ENCODE peak calls at places on chromosome 6, in four cellular contexts. Y is endodermal cell, P is LNCaP clone FGC, L is cardiac fibroblast. S is an unnamed sample.

GRCh38 chr6:115612796-115613479 is 447.8 kb downstream of the FRK start:
- DNase-seq in Y (no peak), P (no peak), L (no peak), S (no peak)

GRCh38 chr6:143971453-143971852 is 36.6 kb downstream of the PLAGL1 start:
- DNase-seq in Y (no peak), P (no peak), L (no peak), S (no peak)

GRCh38 chr6:14286144-14286543 is 168.6 kb downstream of the CD83 start:
- DNase-seq in Y (peak), P (no peak), L (peak), S (peak)

GRCh38 chr6:163415620-163416379 is 1.3 kb downstream of the QKI start:
- DNase-seq in Y (peak), P (no peak), L (peak), S (no peak)

GRCh38 chr6:111614833-111615582 is 9.3 kb upstream of the TRAF3IP2 start:
- DNase-seq in Y (peak), P (no peak), L (no peak), S (no peak)

GRCh38 chr6:144683216-144684070 is 398.3 kb downstream of the UTRN start:
- DNase-seq in Y (no peak), P (no peak), L (no peak), S (no peak)

GRCh38 chr6:112622036-112622435 is 274.9 kb downstream of the RFPL4B start:
- DNase-seq in Y (no peak), P (no peak), L (no peak), S (no peak)

GRCh38 chr6:113464959-113465358 is 392.2 kb upstream of the MARCKS start:
- DNase-seq in Y (no peak), P (no peak), L (peak), S (peak)

GRCh38 chr6:153947817-153948447 is 91.1 kb upstream of the OPRM1 start:
- DNase-seq in Y (peak), P (peak), L (peak), S (no peak)

GRCh38 chr6:162999575-163000285 is 272.0 kb downstream of the PACRG start:
- DNase-seq in Y (no peak), P (no peak), L (peak), S (peak)

GRCh38 chr6:14320342-14320741 is 202.8 kb downstream of the CD83 start:
- DNase-seq in Y (no peak), P (no peak), L (no peak), S (no peak)

GRCh38 chr6:79186564-79186963 is 47.9 kb downstream of the HMGN3 start:
- DNase-seq in Y (no peak), P (no peak), L (no peak), S (no peak)

GRCh38 chr6:98847767-98848538 is 13.6 kb downstream of the POU3F2 start:
- DNase-seq in Y (peak), P (no peak), L (no peak), S (no peak)

GRCh38 chr6:128648022-128648598 is 127.7 kb upstream of the PTPRK start:
- DNase-seq in Y (no peak), P (no peak), L (no peak), S (no peak)

GRCh38 chr6:169832247-169832948 is 81.0 kb downstream of the ERMARD start:
- DNase-seq in Y (peak), P (no peak), L (no peak), S (no peak)

GRCh38 chr6:133202610-133203343 is 38.4 kb upstream of the EYA4 start:
- DNase-seq in Y (no peak), P (no peak), L (peak), S (no peak)

GRCh38 chr6:157124855-157125254 is 198.5 kb downstream of the TMEM242 start:
- DNase-seq in Y (no peak), P (no peak), L (no peak), S (no peak)

GRCh38 chr6:147930743-147931142 is 411.9 kb upstream of the SASH1 start:
- DNase-seq in Y (no peak), P (no peak), L (no peak), S (no peak)

GRCh38 chr6:161694995-161695394 is 421.1 kb upstream of the AGPAT4 start:
- DNase-seq in Y (peak), P (no peak), L (peak), S (no peak)

GRCh38 chr6:1701668-1702353 is 92.1 kb downstream of the FOXC1 start:
- DNase-seq in Y (no peak), P (no peak), L (peak), S (peak)

GRCh38 chr6:6699741-6700367 is 111.3 kb downstream of the LY86 start:
- DNase-seq in Y (peak), P (no peak), L (peak), S (peak)

GRCh38 chr6:137311940-137312339 is 92.8 kb upstream of the IFNGR1 start:
- DNase-seq in Y (no peak), P (no peak), L (no peak), S (no peak)

GRCh38 chr6:46876126-46876525 is 45.6 kb downstream of the ADGRF5 start:
- DNase-seq in Y (peak), P (no peak), L (peak), S (peak)

GRCh38 chr6:1643111-1643510 is 33.4 kb downstream of the FOXC1 start:
- DNase-seq in Y (no peak), P (no peak), L (no peak), S (no peak)

GRCh38 chr6:158869010-158869603 is 49.9 kb upstream of the EZR start:
- DNase-seq in Y (no peak), P (no peak), L (no peak), S (peak)

GRCh38 chr6:81465859-81466258 is 286.6 kb downstream of the TENT5A start:
- DNase-seq in Y (peak), P (no peak), L (peak), S (no peak)

GRCh38 chr6:29014729-29015608 is 9.9 kb upstream of the ZNF311 start:
- DNase-seq in Y (no peak), P (no peak), L (no peak), S (no peak)

GRCh38 chr6:71220466-71220865 is 68.1 kb upstream of the OGFRL1 start:
- DNase-seq in Y (no peak), P (no peak), L (no peak), S (no peak)

GRCh38 chr6:129686941-129687627 is 22.9 kb downstream of the ARHGAP18 start:
- DNase-seq in Y (no peak), P (no peak), L (peak), S (no peak)

GRCh38 chr6:120211955-120212792 is 862.6 kb upstream of the MAN1A1 start:
- DNase-seq in Y (no peak), P (no peak), L (peak), S (no peak)

GRCh38 chr6:15362274-15363160 is 116.6 kb downstream of the JARID2 start:
- DNase-seq in Y (no peak), P (no peak), L (no peak), S (no peak)

GRCh38 chr6:53347250-53347920 is 1.4 kb downstream of the ELOVL5 start:
- DNase-seq in Y (no peak), P (peak), L (peak), S (no peak)

GRCh38 chr6:85923013-85923430 is 280.3 kb upstream of the SYNCRIP start:
- DNase-seq in Y (peak), P (no peak), L (peak), S (peak)

GRCh38 chr6:5782783-5783567 is 223.8 kb downstream of the NRN1 start:
- DNase-seq in Y (peak), P (no peak), L (no peak), S (no peak)

DNA sequence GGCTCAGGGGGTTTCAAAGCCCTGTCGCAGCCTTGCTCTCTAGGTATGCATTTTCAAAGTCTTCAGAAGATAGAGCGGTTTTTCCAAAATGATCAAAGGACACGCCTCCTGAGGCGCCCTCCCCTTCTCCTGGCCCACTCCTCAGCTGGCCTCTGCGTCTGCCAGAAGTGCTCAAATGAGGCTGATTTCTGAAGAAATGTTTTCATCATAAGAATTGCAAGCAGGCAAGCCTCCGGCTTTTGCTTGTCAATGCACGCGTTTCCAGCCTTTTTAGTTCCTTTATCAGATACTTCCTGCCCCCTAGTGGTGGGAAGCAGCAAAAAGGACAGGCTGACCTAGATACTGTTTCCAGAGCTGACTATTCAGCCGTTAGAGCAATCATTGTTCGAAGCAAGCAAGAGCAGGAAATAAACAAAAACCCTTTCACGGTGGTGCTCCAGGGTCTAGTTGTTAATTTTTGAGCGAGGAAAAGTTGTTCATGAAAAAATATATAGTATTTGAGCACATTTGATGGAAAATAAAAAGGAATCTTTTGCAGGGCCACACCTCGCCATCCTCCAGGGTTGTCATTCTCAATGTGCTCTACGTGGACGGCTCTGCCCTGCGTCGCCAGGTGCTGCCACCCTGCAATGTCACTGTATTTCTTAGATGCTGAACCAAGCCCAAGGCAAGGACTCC is 93.4 kb upstream of the ASF1A start:
- DNase-seq in Y (peak), P (peak), L (peak), S (peak)
- TF ChIP-seq CTCF in Y (peak), P (peak), L (peak), S (peak)

DNA sequence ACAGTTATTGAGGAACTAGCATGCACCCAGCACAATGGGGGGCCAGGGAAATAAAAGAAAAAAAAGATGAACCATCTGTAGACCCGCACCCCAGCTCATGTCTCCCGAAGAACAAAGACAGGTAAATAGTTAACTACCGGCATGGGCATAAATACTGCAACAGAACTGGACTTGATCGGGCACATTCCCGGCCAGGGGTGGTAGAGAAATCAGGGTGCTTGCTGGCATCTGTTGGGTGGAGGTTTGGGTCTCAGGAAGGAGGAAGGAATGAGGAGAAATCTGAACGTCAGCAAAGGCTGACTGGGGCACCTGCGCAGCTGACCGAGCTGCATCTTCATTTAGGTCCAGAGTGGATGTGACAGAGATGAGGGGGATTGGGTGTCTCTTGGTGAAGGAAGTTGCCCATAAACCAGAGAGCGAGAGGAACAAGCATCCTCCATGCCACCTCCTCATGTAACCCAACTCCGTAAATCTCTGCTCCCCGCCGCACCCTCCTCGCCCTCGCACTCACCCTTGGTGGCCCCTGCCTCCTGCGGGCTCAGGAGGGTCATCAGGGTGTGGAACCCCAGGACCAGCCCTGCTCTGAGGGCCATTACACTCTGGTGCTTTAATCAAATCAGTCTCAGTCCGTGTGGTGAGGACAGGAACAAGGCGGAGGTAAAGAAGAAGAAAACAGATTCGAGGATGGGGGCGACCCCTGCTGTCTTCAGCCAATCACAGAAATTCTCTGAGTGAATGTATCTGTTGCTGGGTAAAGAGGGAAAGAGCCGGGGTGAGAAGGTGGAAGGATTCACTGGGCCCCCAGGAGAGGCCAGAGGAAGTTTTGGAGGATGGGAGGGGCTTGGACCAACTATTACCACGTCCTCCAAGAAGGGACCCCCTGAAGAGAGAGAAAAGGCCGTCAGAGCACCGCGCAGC is at the start of gene HLA-DOA:
- DNase-seq in Y (peak), P (no peak), L (peak), S (no peak)
- H3K4me3 ChIP-seq in Y (peak), P (no peak), L (no peak), S (peak)

GRCh38 chr6:32965901-32966300 is 2.5 kb upstream of the BRD2 start:
- DNase-seq in Y (no peak), P (no peak), L (no peak), S (no peak)

GRCh38 chr6:32969685-32970412 is 1.5 kb downstream of the BRD2 start:
- DNase-seq in Y (peak), P (no peak), L (peak), S (no peak)

GRCh38 chr6:32968770-32969684 is 633 bp downstream of the BRD2 start:
- DNase-seq in Y (peak), P (no peak), L (peak), S (peak)

GRCh38 chr6:32968093-32968769 is at the start of gene BRD2:
- DNase-seq in Y (peak), P (peak), L (peak), S (peak)

DNA sequence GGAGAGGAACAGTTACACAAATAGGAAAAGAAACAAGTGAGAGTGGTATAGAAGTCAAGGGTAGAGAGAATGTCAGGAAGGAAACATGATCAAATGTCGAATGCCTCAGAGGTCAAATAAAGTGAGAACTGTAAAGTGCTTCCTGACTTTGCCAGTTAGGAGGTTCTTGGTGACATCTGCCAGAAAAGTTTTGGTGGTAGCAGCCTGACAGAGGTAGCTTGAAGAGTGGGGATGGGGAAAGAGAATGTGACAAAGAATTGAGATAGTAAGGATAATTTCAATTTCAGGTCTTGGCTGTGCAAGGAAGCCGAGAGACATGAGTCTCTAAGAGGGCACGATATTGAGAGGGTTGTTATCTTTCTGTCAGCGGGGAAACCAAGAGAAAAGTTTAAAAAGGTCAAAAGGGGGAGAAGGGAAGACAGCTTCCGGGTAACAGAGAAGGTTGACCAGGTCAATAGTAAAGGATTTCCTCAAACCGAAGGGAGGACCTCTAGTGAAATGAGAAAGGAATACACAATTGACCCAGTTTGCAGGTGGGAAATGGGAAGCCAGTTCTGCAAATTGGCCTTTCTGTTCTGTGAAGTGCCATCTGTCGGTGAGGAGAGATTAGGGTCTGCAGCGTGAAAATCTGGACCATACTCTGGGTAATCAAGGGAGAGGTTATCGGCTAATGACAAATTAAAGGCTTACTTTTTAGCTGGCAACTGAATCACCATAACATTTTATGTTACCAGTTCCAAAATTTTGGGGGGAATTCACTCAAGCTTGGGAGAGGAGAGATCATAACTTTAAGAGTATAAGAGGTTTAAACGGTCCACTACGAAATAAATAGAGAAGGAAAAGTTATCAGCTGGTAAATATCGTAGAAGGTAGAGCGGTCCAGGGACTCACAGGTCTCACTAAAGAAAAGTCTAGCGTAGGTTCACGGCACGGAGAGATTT is 973 bp upstream of the BRD2 start:
- DNase-seq in Y (peak), P (no peak), L (peak), S (no peak)
- TF ChIP-seq CTCF in Y (peak), P (peak), L (peak), S (peak)

GRCh38 chr6:135022050-135022697 is 32.4 kb downstream of the HBS1L start:
- DNase-seq in Y (no peak), P (no peak), L (no peak), S (no peak)
- H3K4me3 ChIP-seq in Y (no peak), P (no peak), L (no peak), S (no peak)

GRCh38 chr6:126909493-126909892 is 209.0 kb upstream of the RSPO3 start:
- DNase-seq in Y (no peak), P (no peak), L (no peak), S (no peak)
- TF ChIP-seq CTCF in Y (no peak), P (no peak), L (no peak), S (no peak)

GRCh38 chr6:42099340-42100028 is 42.9 kb downstream of the C6orf132 start:
- DNase-seq in Y (no peak), P (no peak), L (peak), S (no peak)
- H3K4me3 ChIP-seq in Y (no peak), P (no peak), L (no peak), S (no peak)

DNA sequence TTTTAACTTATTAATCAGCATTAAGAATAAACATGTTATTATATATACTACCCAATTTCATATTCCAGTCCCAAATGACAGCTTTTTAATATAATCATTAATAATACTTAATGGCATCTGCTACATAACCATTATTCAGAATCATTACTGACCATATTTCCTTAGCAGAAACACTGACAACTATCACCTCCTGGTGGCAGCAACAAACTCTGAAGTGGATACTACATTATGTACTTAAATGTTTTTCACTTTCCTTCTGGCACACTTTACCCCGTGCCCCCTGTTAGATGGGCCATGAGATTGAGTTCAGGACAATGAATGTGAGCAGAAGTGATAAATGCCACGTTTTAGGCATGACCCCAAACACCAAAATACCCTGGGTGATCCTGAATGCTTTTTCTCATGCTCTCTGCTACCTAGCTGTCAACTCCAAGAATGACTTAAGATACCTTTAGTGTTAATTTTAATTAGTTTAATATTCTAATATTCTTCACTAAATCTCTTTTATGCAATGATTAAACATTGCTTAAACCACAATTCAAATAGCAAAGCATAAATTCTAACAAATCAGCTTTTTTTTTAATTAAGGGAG is 77.1 kb downstream of the LMBRD1 start:
- DNase-seq in Y (peak), P (peak), L (peak), S (peak)
- TF ChIP-seq CTCF in Y (peak), P (peak), L (peak), S (peak)

GRCh38 chr6:105624055-105624454 is 221.2 kb upstream of the PREP start:
- DNase-seq in Y (no peak), P (no peak), L (no peak), S (no peak)
- H3K4me3 ChIP-seq in Y (no peak), P (no peak), L (no peak), S (no peak)

GRCh38 chr6:109236140-109237081 is 141.1 kb downstream of the CEP57L1 start:
- DNase-seq in Y (peak), P (no peak), L (no peak), S (no peak)
- TF ChIP-seq CTCF in Y (peak), P (peak), L (no peak), S (peak)

S was measured in retinal pigment epithelial cell.